ENCODE peak calls at places on chromosomes 4 and X, in four cellular contexts. W, J, D and Y are unnamed samples.

GRCh38 chrX:12245650-12246645 is 107.7 kb downstream of the FRMPD4 start:
- DNase-seq in J (no peak), D (no peak), W (no peak), Y (no peak)

GRCh38 chr4:52172166-52172565 is 121.1 kb downstream of the SPATA18 start:
- DNase-seq in D (no peak), W (no peak), J (no peak), Y (no peak)

GRCh38 chr4:28462766-28463165 is 1602.1 kb downstream of the STIM2 start:
- DNase-seq in J (no peak), D (no peak), W (no peak), Y (no peak)

GRCh38 chrX:102610905-102611304 is 11.6 kb downstream of the ARMCX5 start:
- DNase-seq in J (no peak), D (no peak), W (no peak), Y (no peak)

GRCh38 chrX:150084474-150085229 is 146.4 kb upstream of the EOLA2 start:
- DNase-seq in J (no peak), D (no peak), W (no peak), Y (no peak)

GRCh38 chr4:36187723-36188333 is 56.5 kb downstream of the ARAP2 start:
- DNase-seq in D (no peak), J (no peak), W (no peak), Y (peak)

GRCh38 chrX:16601885-16602284 is 48.1 kb upstream of the S100G start:
- DNase-seq in D (no peak), J (no peak), W (no peak), Y (no peak)

GRCh38 chr4:15343581-15343980 is 84.3 kb upstream of the C1QTNF7 start:
- DNase-seq in D (no peak), J (no peak), W (no peak), Y (no peak)

GRCh38 chrX:150363561-150364346 is 637 bp downstream of the MAMLD1 start:
- DNase-seq in D (no peak), W (no peak), J (no peak), Y (no peak)

GRCh38 chrX:23637187-23637586 is 30.1 kb upstream of the PRDX4 start:
- DNase-seq in W (no peak), J (no peak), D (no peak), Y (no peak)

GRCh38 chr4:113411496-113411938 is 350.0 kb downstream of the CAMK2D start:
- DNase-seq in J (no peak), D (no peak), W (no peak), Y (no peak)

GRCh38 chr4:10727140-10727880 is 42.7 kb upstream of the CLNK start:
- DNase-seq in J (no peak), W (no peak), D (no peak), Y (peak)

GRCh38 chr4:80781436-80781835 is 249.1 kb upstream of the BMP3 start:
- DNase-seq in J (no peak), W (no peak), D (no peak), Y (no peak)

GRCh38 chrX:108399427-108400165 is 38.6 kb downstream of the COL4A6 start:
- DNase-seq in J (no peak), W (no peak), D (no peak), Y (no peak)

GRCh38 chrX:109393859-109394258 is 88.0 kb downstream of the GUCY2F start:
- DNase-seq in D (no peak), W (no peak), J (no peak), Y (peak)

GRCh38 chr4:144738649-144739048 is 92.7 kb downstream of the HHIP start:
- DNase-seq in J (no peak), W (no peak), D (no peak), Y (no peak)

GRCh38 chrX:148228521-148228920 is 247.4 kb downstream of the FMR1NB start:
- DNase-seq in W (no peak), J (no peak), D (no peak), Y (no peak)

GRCh38 chrX:131778269-131779218 is 234.7 kb downstream of the OR13H1 start:
- DNase-seq in D (no peak), W (peak), J (peak), Y (no peak)

GRCh38 chrX:71282514-71283408 is 674 bp upstream of the NONO start:
- DNase-seq in J (no peak), W (no peak), D (no peak), Y (peak)

GRCh38 chrX:86047174-86047991 is at the start of gene CHM:
- DNase-seq in J (peak), D (peak), W (peak), Y (peak)

GRCh38 chr4:152795891-152796290 is 16.1 kb downstream of the ARFIP1 start:
- DNase-seq in W (no peak), J (no peak), D (no peak), Y (no peak)

GRCh38 chrX:102976290-102976689 is 39.2 kb downstream of the RAB40AL start:
- DNase-seq in W (no peak), J (no peak), D (no peak), Y (no peak)

GRCh38 chrX:71622347-71623104 is 4.2 kb upstream of the CXCR3 start:
- DNase-seq in J (peak), W (peak), D (peak), Y (peak)

GRCh38 chrX:133380882-133381619 is 34.2 kb downstream of the GPC4 start:
- DNase-seq in J (no peak), D (no peak), W (no peak), Y (no peak)

GRCh38 chrX:43836435-43837184 is 45.6 kb downstream of the MAOB start:
- DNase-seq in W (peak), D (no peak), J (no peak), Y (no peak)

GRCh38 chr4:37884855-37885487 is 5.9 kb upstream of the TBC1D1 start:
- DNase-seq in W (no peak), D (no peak), J (no peak), Y (no peak)

GRCh38 chr4:39036172-39036571 is 4.0 kb upstream of the TMEM156 start:
- DNase-seq in D (no peak), W (no peak), J (no peak), Y (no peak)

GRCh38 chrX:47218920-47219815 is 687 bp downstream of the CDK16 start:
- DNase-seq in J (peak), W (peak), D (peak), Y (peak)

GRCh38 chr4:137310593-137311490 is 221.5 kb downstream of the PCDH18 start:
- DNase-seq in W (no peak), D (no peak), J (no peak), Y (no peak)

GRCh38 chr4:6768539-6768905 is 14.0 kb upstream of the KIAA0232 start:
- DNase-seq in D (no peak), W (no peak), J (peak), Y (no peak)

GRCh38 chrX:134758652-134759051 is 100.4 kb upstream of the PLAC1 start:
- DNase-seq in J (no peak), W (no peak), D (no peak), Y (no peak)

GRCh38 chr4:54281060-54281781 is 52.1 kb downstream of the PDGFRA start:
- DNase-seq in D (no peak), W (no peak), J (peak), Y (no peak)

GRCh38 chr4:14856076-14856926 is 146.0 kb upstream of the CPEB2 start:
- DNase-seq in J (peak), D (no peak), W (peak), Y (peak)

GRCh38 chr4:160567634-160568033 is 1464.8 kb downstream of the RAPGEF2 start:
- DNase-seq in W (no peak), J (no peak), D (no peak), Y (no peak)

GRCh38 chr4:93788712-93789111 is 39.8 kb upstream of the ATOH1 start:
- DNase-seq in D (no peak), J (no peak), W (no peak), Y (peak)

GRCh38 chr4:170979736-170980135 is 833.5 kb upstream of the GALNTL6 start:
- DNase-seq in J (no peak), W (no peak), D (no peak), Y (no peak)

GRCh38 chrX:69324851-69325250 is 159.6 kb upstream of the PJA1 start:
- DNase-seq in D (no peak), J (no peak), W (no peak), Y (no peak)

GRCh38 chr4:130563185-130563890 is 1467.4 kb downstream of the C4orf33 start:
- DNase-seq in D (no peak), J (peak), W (no peak), Y (no peak)

DNA sequence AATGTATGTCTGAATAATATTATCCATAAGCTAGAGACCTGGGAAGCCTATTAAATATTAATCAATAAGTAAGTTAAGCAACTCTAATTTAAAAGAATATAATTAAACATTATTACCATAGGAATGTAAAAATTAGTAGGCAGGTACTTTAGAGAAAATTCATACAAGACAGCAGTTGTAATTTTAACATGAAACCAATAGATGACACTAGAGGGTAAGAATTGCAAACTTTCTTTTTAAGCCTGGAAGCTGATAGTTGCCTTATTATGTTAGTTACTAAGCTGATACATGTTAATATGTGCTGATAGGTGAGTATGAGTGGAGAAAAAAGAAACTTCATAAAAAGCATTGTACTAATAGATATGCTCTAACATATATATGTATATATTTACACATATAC is 1157.4 kb downstream of the FAM133A start:
- DNase-seq in W (no peak), D (no peak), J (no peak), Y (no peak)
- TF ChIP-seq CTCF in W (peak), D (no peak), J (no peak), Y (no peak)

DNA sequence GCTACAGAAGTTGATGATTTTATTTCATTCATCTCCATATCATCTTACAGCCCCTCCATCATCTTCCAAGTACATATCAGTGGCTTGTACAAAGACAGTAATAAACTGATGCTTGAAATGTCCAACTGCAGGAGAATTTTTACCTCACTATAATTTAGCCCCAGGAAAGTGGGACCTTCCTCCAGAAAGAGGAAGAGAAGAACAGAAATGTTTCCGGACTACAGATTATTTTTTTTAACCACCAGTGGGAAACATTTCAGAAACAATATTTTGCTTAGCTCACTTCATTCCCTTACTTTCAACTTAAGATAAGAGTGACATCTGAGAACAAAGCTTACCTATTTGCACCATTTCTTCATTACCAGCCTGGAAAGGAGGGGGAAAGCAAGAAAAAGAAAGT is 2.0 kb downstream of the ADAMTS3 start:
- DNase-seq in J (no peak), W (no peak), D (no peak), Y (no peak)
- TF ChIP-seq CTCF in J (no peak), W (no peak), D (no peak), Y (no peak)

DNA sequence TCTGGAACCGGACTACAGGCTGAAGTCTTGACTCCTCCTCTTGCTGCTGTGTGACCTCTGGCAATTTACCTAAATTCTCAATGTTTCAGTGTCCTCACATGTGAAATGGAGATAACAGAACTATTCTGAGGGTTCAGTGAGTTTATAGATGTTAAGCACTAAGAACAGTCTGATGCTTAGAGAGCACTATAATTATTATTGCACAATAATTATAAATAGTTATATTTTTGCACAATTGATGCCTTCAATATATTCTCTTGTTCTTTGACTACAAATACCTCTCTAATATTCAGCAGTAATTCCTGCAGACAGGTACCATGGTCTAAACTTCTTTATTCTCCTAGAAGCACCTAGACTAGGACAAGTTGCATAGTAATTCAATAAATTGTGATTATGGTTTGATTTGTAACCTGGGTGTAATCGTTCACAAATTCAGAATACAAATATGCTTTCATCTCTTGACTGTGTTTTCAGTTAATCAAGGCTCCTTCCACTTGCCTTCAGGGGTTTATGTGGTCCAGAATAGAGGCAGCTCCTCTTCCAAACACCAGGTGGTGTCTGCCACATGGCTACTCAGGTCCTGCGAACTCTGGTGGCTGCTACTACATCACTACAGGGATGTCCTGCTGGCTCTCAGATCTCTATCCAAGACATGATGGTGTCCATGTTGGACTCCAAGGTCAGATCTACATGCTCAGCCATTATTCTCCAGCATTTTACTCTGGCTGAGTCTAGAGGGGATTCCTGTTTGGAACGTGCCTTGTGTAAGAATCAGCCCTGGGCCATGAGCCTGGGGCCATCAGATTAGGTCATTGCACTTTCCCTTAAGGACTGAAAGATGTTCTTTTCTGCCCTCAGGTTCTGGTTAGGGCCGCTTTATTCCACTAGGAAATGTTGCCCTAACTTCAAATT is 103.4 kb downstream of the QRFPR start:
- DNase-seq in D (no peak), W (no peak), J (no peak), Y (peak)
- TF ChIP-seq CTCF in D (no peak), W (peak), J (peak), Y (peak)

GRCh38 chrX:21375795-21376069 is 1.5 kb downstream of the CNKSR2 start:
- DNase-seq in J (no peak), D (no peak), W (no peak), Y (peak)
- TF ChIP-seq CTCF in J (no peak), D (no peak), W (no peak), Y (no peak)

GRCh38 chrX:8868070-8868795 is 67.0 kb upstream of the FAM9A start:
- DNase-seq in D (no peak), J (no peak), W (no peak), Y (no peak)

GRCh38 chrX:8867454-8867853 is 66.3 kb upstream of the FAM9A start:
- DNase-seq in J (no peak), D (no peak), W (no peak), Y (no peak)

GRCh38 chrX:8870411-8870810 is 69.2 kb upstream of the FAM9A start:
- DNase-seq in W (no peak), D (no peak), J (no peak), Y (no peak)

GRCh38 chrX:8869812-8870211 is 68.6 kb upstream of the FAM9A start:
- DNase-seq in W (no peak), J (no peak), D (no peak), Y (no peak)

DNA sequence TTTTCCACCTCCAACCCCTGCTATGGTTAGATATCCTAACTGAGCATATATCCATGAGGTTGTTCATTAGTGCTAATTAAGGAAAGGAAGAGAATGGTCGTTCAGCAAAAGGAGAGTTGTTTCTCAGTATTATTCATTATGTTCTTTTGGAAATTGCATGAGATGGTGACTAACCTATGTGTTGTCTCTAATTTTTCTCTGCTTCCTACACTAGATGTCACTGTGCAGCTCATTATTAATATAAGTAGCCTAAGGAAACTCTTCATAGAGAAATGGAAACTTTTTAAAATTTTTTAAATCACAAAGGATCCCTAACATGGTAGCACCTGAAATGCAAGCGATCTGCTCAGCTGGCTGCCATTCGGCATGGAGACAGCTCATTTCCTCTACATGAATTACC is 67.7 kb upstream of the FAM9A start:
- DNase-seq in J (no peak), D (no peak), W (no peak), Y (no peak)
- TF ChIP-seq CTCF in J (no peak), D (no peak), W (no peak), Y (no peak)

DNA sequence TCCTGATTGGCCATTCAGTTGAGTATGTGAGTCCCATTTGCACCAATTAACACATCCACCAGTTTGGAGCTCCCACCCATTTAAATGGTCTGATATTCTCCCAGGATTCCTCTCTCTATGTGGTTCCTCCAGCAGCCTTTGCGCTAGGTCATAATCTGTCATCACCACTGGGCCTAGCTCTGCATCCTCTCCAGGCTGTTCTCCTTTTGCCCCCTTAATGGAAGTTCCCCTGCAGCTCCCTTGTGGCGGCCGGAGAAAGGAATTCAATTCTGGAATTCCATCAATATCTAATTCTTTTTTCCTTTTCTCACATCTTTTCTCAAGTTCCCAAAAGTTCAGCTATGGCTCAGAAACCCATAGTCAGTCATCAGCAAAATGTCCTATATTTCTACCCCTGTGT is 2184.4 kb upstream of the AGA start:
- DNase-seq in D (no peak), W (no peak), J (no peak), Y (no peak)
- TF ChIP-seq CTCF in D (no peak), W (no peak), J (no peak), Y (no peak)

DNA sequence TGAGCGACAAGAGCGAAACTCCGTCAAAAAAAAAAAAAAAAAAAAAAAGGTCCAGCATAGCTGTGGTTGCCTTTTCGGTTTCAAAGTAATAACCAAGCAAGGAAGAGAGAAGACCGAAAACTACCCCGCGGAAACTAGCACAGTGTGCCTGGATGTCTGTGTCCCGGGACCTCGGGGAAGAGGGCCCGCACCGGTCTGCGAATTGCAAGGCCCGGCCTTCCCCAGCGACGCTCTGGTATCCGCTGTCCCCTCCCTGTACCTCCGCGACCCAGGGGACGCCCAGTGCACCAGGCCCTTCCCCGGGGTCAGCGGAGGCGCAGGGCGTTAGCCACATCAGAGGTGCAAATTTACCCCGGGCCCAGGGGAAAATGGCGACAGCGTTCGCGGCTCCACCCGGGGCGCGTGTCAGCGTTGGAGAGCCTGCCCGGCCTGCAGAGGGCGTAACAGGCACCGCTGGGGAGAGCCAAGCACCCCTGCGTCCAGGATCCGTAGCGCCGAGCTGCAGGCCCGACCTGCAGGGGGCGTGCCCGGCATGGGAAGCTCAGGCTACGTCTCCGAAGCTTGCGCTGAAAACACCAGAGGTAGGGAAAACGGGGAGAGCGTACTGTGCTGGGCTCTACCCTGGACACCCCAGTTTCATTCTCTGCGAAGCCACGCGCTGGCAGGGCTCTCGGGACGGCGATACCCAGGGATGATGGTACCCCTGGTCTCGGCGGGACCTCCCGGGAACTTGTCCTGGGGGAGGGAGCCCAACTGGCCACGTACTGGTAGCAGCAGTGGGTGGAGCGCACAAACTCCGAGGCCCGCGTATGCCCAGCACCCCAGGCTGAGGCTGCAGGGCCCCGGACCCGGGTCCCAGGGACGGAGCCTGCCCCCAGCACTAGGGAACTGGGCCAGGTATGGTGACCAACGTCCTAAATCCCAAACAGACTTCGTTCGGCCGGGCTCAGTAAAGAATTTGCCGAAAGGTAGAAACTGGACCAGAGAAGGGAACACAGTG is 16.2 kb downstream of the NKX6-1 start:
- DNase-seq in W (no peak), D (no peak), J (peak), Y (peak)
- TF ChIP-seq CTCF in W (no peak), D (no peak), J (peak), Y (peak)

DNA sequence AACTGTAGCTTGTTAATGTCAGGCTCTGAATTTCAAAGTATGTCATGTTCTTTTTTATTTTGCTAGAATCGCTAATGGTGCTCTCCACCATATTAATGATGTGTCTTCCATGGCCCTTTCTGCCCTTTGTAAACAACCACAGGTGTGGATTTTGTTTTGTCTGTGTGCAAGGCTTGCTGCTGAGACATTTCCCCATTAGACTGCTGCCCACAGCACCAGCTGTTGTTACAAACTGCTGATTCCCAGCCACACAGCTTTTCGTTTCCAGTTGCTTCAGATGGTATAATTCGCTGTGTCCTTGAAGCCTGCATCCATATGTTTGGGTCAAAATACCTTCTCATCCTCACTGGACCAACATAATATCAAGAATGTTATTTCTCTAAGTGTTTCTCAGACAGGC is 32.8 kb downstream of the KCNIP4 start:
- DNase-seq in D (no peak), W (no peak), J (no peak), Y (no peak)
- TF ChIP-seq CTCF in D (no peak), W (no peak), J (no peak), Y (no peak)

GRCh38 chr4:8112036-8112576 is 46.5 kb downstream of the ABLIM2 start:
- DNase-seq in D (no peak), J (no peak), W (no peak), Y (no peak)
- TF ChIP-seq CTCF in D (no peak), J (no peak), W (no peak), Y (no peak)